ENCODE peak calls at places on chromosomes 2 and 18, in six cellular contexts. One of them, this sample, is unnamed.

GRCh38 chr2:174699993-174700766 is 64.1 kb downstream of the CHRNA1 start:
- DNase-seq in tibial nerve: no peak
- DNase-seq in transverse colon: no peak
- DNase-seq in PC-3: peak; percentile 56
- DNase-seq in MM.1S: peak; percentile 45
- DNase-seq in astrocyte: no peak
- DNase-seq in this sample: peak; percentile 29

GRCh38 chr18:40789286-40789685 is 1165.7 kb upstream of the PIK3C3 start:
- DNase-seq in tibial nerve: no peak
- DNase-seq in transverse colon: no peak
- DNase-seq in PC-3: peak; percentile 2
- DNase-seq in MM.1S: no peak
- DNase-seq in astrocyte: no peak
- DNase-seq in this sample: no peak

GRCh38 chr2:203002054-203002821 is 12.4 kb upstream of the NBEAL1 start:
- DNase-seq in tibial nerve: no peak
- DNase-seq in transverse colon: no peak
- DNase-seq in PC-3: peak; percentile 19
- DNase-seq in MM.1S: no peak
- DNase-seq in astrocyte: no peak
- DNase-seq in this sample: no peak

GRCh38 chr2:231715988-231716616 is 7.8 kb downstream of the PTMA start:
- DNase-seq in tibial nerve: no peak
- DNase-seq in transverse colon: no peak
- DNase-seq in PC-3: no peak
- DNase-seq in MM.1S: no peak
- DNase-seq in astrocyte: no peak
- DNase-seq in this sample: no peak

GRCh38 chr2:225190987-225191386 is 148.7 kb upstream of the DOCK10 start:
- DNase-seq in tibial nerve: no peak
- DNase-seq in transverse colon: no peak
- DNase-seq in PC-3: peak; percentile 17
- DNase-seq in MM.1S: no peak
- DNase-seq in astrocyte: no peak
- DNase-seq in this sample: peak; percentile 8

GRCh38 chr18:41906528-41907256 is 48.3 kb upstream of the PIK3C3 start:
- DNase-seq in tibial nerve: no peak
- DNase-seq in transverse colon: no peak
- DNase-seq in PC-3: peak; percentile 61
- DNase-seq in MM.1S: peak; percentile 75
- DNase-seq in astrocyte: peak; percentile 68
- DNase-seq in this sample: peak; percentile 39

GRCh38 chr2:186595219-186595618 is 5.4 kb downstream of the ITGAV start:
- DNase-seq in tibial nerve: no peak
- DNase-seq in transverse colon: no peak
- DNase-seq in PC-3: peak; percentile 23
- DNase-seq in MM.1S: no peak
- DNase-seq in astrocyte: peak; percentile 61
- DNase-seq in this sample: no peak

GRCh38 chr2:156333951-156334495 is 1.5 kb upstream of the NR4A2 start:
- DNase-seq in tibial nerve: no peak
- DNase-seq in transverse colon: peak; percentile 77
- DNase-seq in PC-3: no peak
- DNase-seq in MM.1S: peak; percentile 90
- DNase-seq in astrocyte: peak; percentile 44
- DNase-seq in this sample: no peak

GRCh38 chr18:40531061-40531460 is 1424.0 kb upstream of the PIK3C3 start:
- DNase-seq in tibial nerve: no peak
- DNase-seq in transverse colon: no peak
- DNase-seq in PC-3: no peak
- DNase-seq in MM.1S: no peak
- DNase-seq in astrocyte: no peak
- DNase-seq in this sample: no peak

GRCh38 chr2:171615071-171615470 is 72.2 kb upstream of the DYNC1I2 start:
- DNase-seq in tibial nerve: no peak
- DNase-seq in transverse colon: no peak
- DNase-seq in PC-3: no peak
- DNase-seq in MM.1S: no peak
- DNase-seq in astrocyte: peak; percentile 9
- DNase-seq in this sample: no peak

GRCh38 chr2:165114345-165114943 is 89.4 kb downstream of the SCN3A start:
- DNase-seq in tibial nerve: no peak
- DNase-seq in transverse colon: no peak
- DNase-seq in PC-3: peak; percentile 71
- DNase-seq in MM.1S: no peak
- DNase-seq in astrocyte: peak; percentile 79
- DNase-seq in this sample: no peak

GRCh38 chr2:65746919-65747678 is 314.7 kb upstream of the SPRED2 start:
- DNase-seq in tibial nerve: no peak
- DNase-seq in transverse colon: no peak
- DNase-seq in PC-3: no peak
- DNase-seq in MM.1S: no peak
- DNase-seq in astrocyte: no peak
- DNase-seq in this sample: no peak

GRCh38 chr18:55252053-55252675 is 292.9 kb upstream of the CCDC68 start:
- DNase-seq in tibial nerve: no peak
- DNase-seq in transverse colon: no peak
- DNase-seq in PC-3: no peak
- DNase-seq in MM.1S: no peak
- DNase-seq in astrocyte: peak; percentile 25
- DNase-seq in this sample: no peak

GRCh38 chr18:44789704-44790103 is 109.0 kb downstream of the SETBP1 start:
- DNase-seq in tibial nerve: no peak
- DNase-seq in transverse colon: no peak
- DNase-seq in PC-3: no peak
- DNase-seq in MM.1S: no peak
- DNase-seq in astrocyte: peak; percentile 50
- DNase-seq in this sample: no peak

GRCh38 chr2:16861154-16861929 is 195.7 kb upstream of the CYRIA start:
- DNase-seq in tibial nerve: no peak
- DNase-seq in transverse colon: no peak
- DNase-seq in PC-3: no peak
- DNase-seq in MM.1S: no peak
- DNase-seq in astrocyte: peak; percentile 79
- DNase-seq in this sample: no peak

GRCh38 chr2:27920148-27920885 is 29.8 kb downstream of the BABAM2 start:
- DNase-seq in tibial nerve: no peak
- DNase-seq in transverse colon: no peak
- DNase-seq in PC-3: peak; percentile 76
- DNase-seq in MM.1S: no peak
- DNase-seq in astrocyte: peak; percentile 68
- DNase-seq in this sample: no peak

GRCh38 chr2:38296381-38296780 is 80.7 kb downstream of the ATL2 start:
- DNase-seq in tibial nerve: no peak
- DNase-seq in transverse colon: no peak
- DNase-seq in PC-3: no peak
- DNase-seq in MM.1S: no peak
- DNase-seq in astrocyte: no peak
- DNase-seq in this sample: no peak

GRCh38 chr18:3357516-3357915 is 92.5 kb upstream of the TGIF1 start:
- DNase-seq in tibial nerve: no peak
- DNase-seq in transverse colon: no peak
- DNase-seq in PC-3: no peak
- DNase-seq in MM.1S: no peak
- DNase-seq in astrocyte: no peak
- DNase-seq in this sample: no peak

GRCh38 chr18:79424008-79424565 is 28.4 kb downstream of the NFATC1 start:
- DNase-seq in tibial nerve: peak; percentile 82
- DNase-seq in transverse colon: no peak
- DNase-seq in PC-3: no peak
- DNase-seq in MM.1S: no peak
- DNase-seq in astrocyte: no peak
- DNase-seq in this sample: no peak

GRCh38 chr18:56505971-56506370 is 132.4 kb downstream of the TXNL1 start:
- DNase-seq in tibial nerve: no peak
- DNase-seq in transverse colon: no peak
- DNase-seq in PC-3: no peak
- DNase-seq in MM.1S: no peak
- DNase-seq in astrocyte: peak; percentile 23
- DNase-seq in this sample: no peak

GRCh38 chr2:112954364-112954763 is 23.4 kb upstream of the IL36G start:
- DNase-seq in tibial nerve: no peak
- DNase-seq in transverse colon: no peak
- DNase-seq in PC-3: no peak
- DNase-seq in MM.1S: no peak
- DNase-seq in astrocyte: no peak
- DNase-seq in this sample: no peak

GRCh38 chr2:37570773-37571570 is 100.5 kb downstream of the CDC42EP3 start:
- DNase-seq in tibial nerve: no peak
- DNase-seq in transverse colon: no peak
- DNase-seq in PC-3: peak; percentile 91
- DNase-seq in MM.1S: no peak
- DNase-seq in astrocyte: peak; percentile 96
- DNase-seq in this sample: no peak

DNA sequence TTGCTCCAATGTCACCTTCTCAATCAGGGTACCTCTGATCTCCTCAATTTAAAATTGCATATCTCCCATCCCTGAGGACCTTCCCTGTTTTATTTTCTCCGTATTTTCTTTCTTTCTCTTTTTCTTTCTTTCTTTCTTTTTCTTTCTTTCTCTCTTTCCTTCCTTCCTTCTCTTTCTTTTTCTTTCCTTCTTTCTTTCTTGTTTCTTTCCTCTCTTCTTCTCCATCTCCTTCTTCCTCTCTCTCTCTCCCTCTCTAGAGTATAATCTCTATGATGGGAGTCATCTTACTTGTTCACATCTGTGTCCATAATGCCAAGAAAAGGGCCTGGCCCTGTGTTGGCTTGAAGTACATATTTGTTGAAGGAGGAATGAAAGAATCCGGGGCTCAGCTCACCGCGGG is 21.3 kb upstream of the SIX2 start:
- DNase-seq in tibial nerve: no peak
- DNase-seq in transverse colon: no peak
- DNase-seq in PC-3: no peak
- DNase-seq in MM.1S: no peak
- DNase-seq in astrocyte: no peak
- DNase-seq in this sample: no peak
- TF ChIP-seq CTCF in tibial nerve: no peak
- TF ChIP-seq CTCF in transverse colon: no peak
- TF ChIP-seq CTCF in PC-3: no peak
- TF ChIP-seq CTCF in MM.1S: no peak
- TF ChIP-seq CTCF in astrocyte: no peak
- TF ChIP-seq CTCF in this sample: no peak

DNA sequence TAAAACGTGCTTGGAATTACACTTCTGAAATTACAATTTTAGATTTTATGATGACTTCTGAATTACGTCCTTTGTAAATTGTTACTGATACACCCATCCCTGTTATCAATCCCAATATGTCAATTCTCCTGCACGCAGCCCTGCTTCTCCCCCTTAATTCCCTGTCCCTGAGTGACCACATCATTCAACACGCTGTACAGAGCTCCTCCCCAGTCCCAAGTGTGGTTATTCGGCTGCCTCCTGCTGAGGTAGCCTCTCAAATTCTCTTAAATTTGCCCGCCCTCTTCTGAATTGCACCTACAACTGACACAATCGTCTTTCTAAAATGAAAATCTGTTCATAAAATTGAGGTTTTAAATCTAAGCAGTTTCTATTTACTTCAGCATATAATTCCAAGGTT is 10.1 kb downstream of the SERPINB8 start:
- DNase-seq in tibial nerve: no peak
- DNase-seq in transverse colon: no peak
- DNase-seq in PC-3: no peak
- DNase-seq in MM.1S: no peak
- DNase-seq in astrocyte: no peak
- DNase-seq in this sample: no peak
- H3K4me3 ChIP-seq in tibial nerve: peak overlapping the region; percentile 25
- H3K4me3 ChIP-seq in transverse colon: no peak overlapping the region
- H3K4me3 ChIP-seq in PC-3: no peak overlapping the region
- H3K4me3 ChIP-seq in MM.1S: peak overlapping the region; percentile 31
- H3K4me3 ChIP-seq in astrocyte: no peak overlapping the region
- H3K4me3 ChIP-seq in this sample: peak overlapping the region; percentile 48

GRCh38 chr2:152099655-152100050 is 809 bp upstream of the CACNB4 start:
- DNase-seq in tibial nerve: no peak
- DNase-seq in transverse colon: no peak
- DNase-seq in PC-3: peak; percentile 2
- DNase-seq in MM.1S: no peak
- DNase-seq in astrocyte: no peak
- DNase-seq in this sample: no peak
- H3K27me3 ChIP-seq in tibial nerve: no peaks in the 10 kb centered on the region
- H3K27me3 ChIP-seq in transverse colon: peaks cover 82% of the 10 kb centered on the region
- H3K27me3 ChIP-seq in PC-3: peaks cover 65% of the 10 kb centered on the region
- H3K27me3 ChIP-seq in MM.1S: no peaks in the 10 kb centered on the region
- H3K27me3 ChIP-seq in astrocyte: peaks cover 53% of the 10 kb centered on the region
- H3K27me3 ChIP-seq in this sample: peaks cover 43% of the 10 kb centered on the region

GRCh38 chr2:127041259-127041970 is 65.5 kb downstream of the BIN1 start:
- DNase-seq in tibial nerve: no peak
- DNase-seq in transverse colon: no peak
- DNase-seq in PC-3: no peak
- DNase-seq in MM.1S: no peak
- DNase-seq in astrocyte: no peak
- DNase-seq in this sample: no peak

GRCh38 chr2:127037456-127037855 is 69.5 kb downstream of the BIN1 start:
- DNase-seq in tibial nerve: no peak
- DNase-seq in transverse colon: no peak
- DNase-seq in PC-3: no peak
- DNase-seq in MM.1S: no peak
- DNase-seq in astrocyte: no peak
- DNase-seq in this sample: no peak

GRCh38 chr2:127043367-127044164 is 63.4 kb downstream of the BIN1 start:
- DNase-seq in tibial nerve: no peak
- DNase-seq in transverse colon: no peak
- DNase-seq in PC-3: no peak
- DNase-seq in MM.1S: no peak
- DNase-seq in astrocyte: no peak
- DNase-seq in this sample: no peak

GRCh38 chr2:127040169-127040568 is 66.8 kb downstream of the BIN1 start:
- DNase-seq in tibial nerve: no peak
- DNase-seq in transverse colon: no peak
- DNase-seq in PC-3: no peak
- DNase-seq in MM.1S: no peak
- DNase-seq in astrocyte: no peak
- DNase-seq in this sample: no peak

DNA sequence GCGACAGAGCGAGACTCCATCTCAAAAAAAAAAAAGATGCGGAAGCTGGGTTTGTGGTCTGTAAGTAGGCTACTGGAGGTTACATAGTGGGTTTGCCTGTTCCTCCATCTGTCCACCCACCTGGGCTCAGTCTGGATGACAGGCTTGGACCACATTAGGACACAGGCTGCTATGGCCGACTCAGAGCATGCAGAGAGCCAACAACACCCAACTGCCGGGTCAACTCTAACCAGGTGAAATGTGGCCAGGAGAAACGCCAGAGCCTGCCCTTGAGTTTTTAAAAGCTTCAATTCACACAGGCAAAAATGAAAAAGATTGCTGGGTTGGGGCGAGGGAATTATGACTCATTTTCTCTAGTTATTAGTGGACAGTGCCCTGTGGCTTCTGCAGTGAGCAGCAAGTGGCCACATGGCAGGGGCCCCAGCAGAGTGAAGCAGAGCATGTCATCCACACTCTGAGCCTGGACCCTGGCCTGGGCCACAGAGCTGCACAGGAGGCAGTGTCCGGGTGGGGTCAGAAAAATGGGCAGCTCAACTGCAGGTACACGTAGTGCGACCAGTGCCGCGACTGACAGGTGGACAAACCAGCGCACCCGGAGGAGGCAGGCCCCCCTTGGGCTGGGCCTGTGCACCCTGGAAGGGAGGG is 67.4 kb downstream of the BIN1 start:
- DNase-seq in tibial nerve: no peak
- DNase-seq in transverse colon: no peak
- DNase-seq in PC-3: no peak
- DNase-seq in MM.1S: no peak
- DNase-seq in astrocyte: no peak
- DNase-seq in this sample: no peak
- TF ChIP-seq CTCF in tibial nerve: no peak
- TF ChIP-seq CTCF in transverse colon: no peak
- TF ChIP-seq CTCF in PC-3: no peak
- TF ChIP-seq CTCF in MM.1S: no peak
- TF ChIP-seq CTCF in astrocyte: no peak
- TF ChIP-seq CTCF in this sample: no peak

This sample was measured in AG04450.